ENCODE peak calls at places on chromosome 15, in ten cellular contexts. O is HuH-7.5; Y is NCI-H1092; K is effector memory CD8-positive, alpha-beta T cell; V is activated CD8-positive, alpha-beta memory T cell treated with anti-CD3 and anti-CD28 coated beads, Interleukin-2, amount 50 U/mL, for 48 hours; H is stimulated activated CD8-positive, alpha-beta memory T cell treated with anti-CD3 and anti-CD28 coated beads, Interleukin-15, amount 100 ng/mL, for 1 hour; T is stimulated activated CD4-positive, alpha-beta T cell treated with anti-CD3 and anti-CD28 coated beads, TNF-alpha, amount 100 ng/mL, for 1 hour; P is effector CD4-positive, alpha-beta T cell; E is epithelial cell of esophagus; B is ELF-1. Q is an unnamed sample.

GRCh38 chr15:68055224-68055705 is 1.1 kb downstream of the PIAS1 start:
- DNase-seq in V (peak; percentile 66), H (peak; percentile 20), P (peak; percentile 43), K (peak; percentile 45), B (peak; percentile 25), O (peak; percentile 55), Y (no peak), E (peak; percentile 63), T (no peak), Q (no peak)

GRCh38 chr15:26623071-26623470 is 149.8 kb downstream of the GABRB3 start:
- DNase-seq in E (no peak), B (peak; percentile 41), P (no peak), K (no peak), H (no peak), Y (no peak), O (no peak), V (no peak), T (no peak), Q (no peak)

GRCh38 chr15:42215854-42216829 is 8.0 kb upstream of the VPS39 start:
- DNase-seq in Y (no peak), V (no peak), T (no peak), P (no peak), O (no peak), E (no peak), H (no peak), B (no peak), K (no peak), Q (no peak)

GRCh38 chr15:64180235-64180824 is 17.5 kb upstream of the PPIB start:
- DNase-seq in O (no peak), H (no peak), P (no peak), V (no peak), Y (peak; percentile 18), T (no peak), B (peak; percentile 16), K (no peak), E (no peak), Q (no peak)

GRCh38 chr15:82031871-82032270 is 13.9 kb downstream of the MEX3B start:
- DNase-seq in K (no peak), O (no peak), T (no peak), E (no peak), H (no peak), B (no peak), Y (no peak), V (no peak), P (no peak), Q (no peak)

GRCh38 chr15:57205999-57206398 is 170.3 kb upstream of the CGNL1 start:
- DNase-seq in B (no peak), E (no peak), T (no peak), O (no peak), P (no peak), K (no peak), V (no peak), H (no peak), Y (peak; percentile 31), Q (no peak)

GRCh38 chr15:68765602-68766368 is 54.9 kb downstream of the ANP32A start:
- DNase-seq in Y (no peak), P (no peak), K (no peak), B (no peak), T (no peak), E (no peak), H (no peak), O (no peak), V (no peak), Q (no peak)

GRCh38 chr15:62726461-62726860 is 316.1 kb upstream of the TPM1 start:
- DNase-seq in V (no peak), B (no peak), E (no peak), T (no peak), Y (no peak), H (no peak), P (no peak), K (no peak), O (no peak), Q (no peak)

GRCh38 chr15:33138000-33138399 is 56.5 kb downstream of the FMN1 start:
- DNase-seq in B (no peak), H (no peak), E (no peak), V (no peak), P (no peak), Y (no peak), O (no peak), K (no peak), T (no peak), Q (no peak)

GRCh38 chr15:93030430-93031102 is 58.4 kb downstream of the RGMA start:
- DNase-seq in H (peak; percentile 43), E (peak; percentile 73), P (peak; percentile 55), T (no peak), V (peak; percentile 80), O (peak; percentile 95), Y (peak; percentile 38), B (peak; percentile 90), K (peak; percentile 65), Q (peak; percentile 60)

GRCh38 chr15:70669006-70669602 is 94.3 kb downstream of the UACA start:
- DNase-seq in O (no peak), K (no peak), B (no peak), H (no peak), P (no peak), E (no peak), T (no peak), V (no peak), Y (no peak), Q (no peak)

GRCh38 chr15:34699968-34700640 is 54.7 kb downstream of the GJD2 start:
- DNase-seq in V (no peak), Y (no peak), E (peak; percentile 55), B (no peak), O (no peak), T (no peak), K (no peak), P (no peak), H (no peak), Q (no peak)

GRCh38 chr15:51798281-51798680 is 31.2 kb upstream of the TMOD3 start:
- DNase-seq in T (no peak), V (no peak), P (no peak), B (no peak), E (no peak), K (no peak), H (no peak), Y (no peak), O (no peak), Q (no peak)

GRCh38 chr15:52787549-52788098 is 2.5 kb downstream of the ONECUT1 start:
- DNase-seq in O (no peak), K (no peak), B (no peak), P (no peak), T (no peak), V (peak; percentile 56), E (no peak), Y (no peak), H (no peak), Q (no peak)

GRCh38 chr15:82539690-82540054 is 585 bp downstream of the RPS17 start:
- DNase-seq in E (no peak), Y (no peak), K (no peak), P (no peak), O (no peak), H (no peak), V (no peak), T (no peak), B (no peak), Q (no peak)

GRCh38 chr15:78620021-78620838 is 566 bp downstream of the CHRNA3 start:
- DNase-seq in K (no peak), Y (no peak), E (no peak), B (peak; percentile 76), P (no peak), V (peak; percentile 54), H (no peak), T (no peak), O (peak; percentile 68), Q (no peak)

GRCh38 chr15:80695099-80695910 is at the start of gene ABHD17C:
- DNase-seq in O (peak; percentile 81), Y (no peak), E (peak; percentile 77), T (no peak), V (peak; percentile 75), B (peak; percentile 47), P (no peak), K (peak; percentile 33), H (no peak), Q (peak; percentile 43)

GRCh38 chr15:59124261-59124660 is 19.3 kb downstream of the CCNB2 start:
- DNase-seq in B (no peak), V (no peak), E (peak; percentile 18), P (no peak), H (no peak), O (no peak), K (no peak), T (no peak), Y (no peak), Q (no peak)